ENCODE peak calls at places on chromosomes 2 and 18, in six cellular contexts. N is T-helper 9 cell, X is germinal center, S is kidney tubule cell, E is prostate gland, D is lung. H is an unnamed sample.

GRCh38 chr2:28355521-28356094 is 37.0 kb upstream of the FOSL2 start:
- DNase-seq in X (no peak), E (no peak), D (no peak), S (peak; percentile 45), N (no peak), H (no peak)

GRCh38 chr2:188248513-188248912 is 43.2 kb upstream of the GULP1 start:
- DNase-seq in E (no peak), X (no peak), D (no peak), S (no peak), N (no peak), H (no peak)

GRCh38 chr2:110157153-110157793 is 41.7 kb upstream of the MALL start:
- DNase-seq in S (peak; percentile 66), N (no peak), D (peak; percentile 42), X (peak; percentile 4), E (peak; percentile 24), H (peak; percentile 65)

GRCh38 chr18:1663879-1664705 is 759.4 kb downstream of the ADCYAP1 start:
- DNase-seq in E (no peak), D (peak; percentile 74), N (no peak), X (peak; percentile 1), S (peak; percentile 43), H (peak; percentile 62)

GRCh38 chr2:73111300-73112025 is 1.3 kb downstream of the RAB11FIP5 start:
- DNase-seq in S (peak; percentile 92), X (no peak), N (no peak), D (no peak), E (no peak), H (peak; percentile 50)

GRCh38 chr2:27086722-27087446 is at the start of gene KHK:
- DNase-seq in N (no peak), D (peak; percentile 53), X (no peak), E (no peak), S (peak; percentile 64), H (peak; percentile 97)

GRCh38 chr2:217158906-217159305 is 299.0 kb upstream of the TNP1 start:
- DNase-seq in D (no peak), S (no peak), E (no peak), N (no peak), X (no peak), H (no peak)

GRCh38 chr2:65557616-65558573 is 125.5 kb upstream of the SPRED2 start:
- DNase-seq in N (no peak), D (no peak), X (no peak), E (no peak), S (no peak), H (no peak)

H was measured in NAMALWA.